ENCODE peak calls at places on chromosomes 1 and 21, in five cellular contexts. One of them, this sample, is unnamed.

GRCh38 chr1:26281971-26282693 is 2.2 kb downstream of the SH3BGRL3 start:
- DNase-seq in pancreas: no peak
- DNase-seq in lower leg skin: no peak
- DNase-seq in AG20443: no peak
- DNase-seq in T-helper 2 cell: no peak
- DNase-seq in this sample: no peak

GRCh38 chr1:8653878-8654277 is 163.6 kb downstream of the RERE start:
- DNase-seq in pancreas: no peak
- DNase-seq in lower leg skin: no peak
- DNase-seq in AG20443: no peak
- DNase-seq in T-helper 2 cell: no peak
- DNase-seq in this sample: no peak

GRCh38 chr21:32457360-32457840 is 44.9 kb downstream of the EVA1C start:
- DNase-seq in pancreas: peak
- DNase-seq in lower leg skin: no peak
- DNase-seq in AG20443: peak
- DNase-seq in T-helper 2 cell: no peak
- DNase-seq in this sample: peak

GRCh38 chr1:208065862-208066261 is 154.9 kb upstream of the CD34 start:
- DNase-seq in pancreas: no peak
- DNase-seq in lower leg skin: no peak
- DNase-seq in AG20443: no peak
- DNase-seq in T-helper 2 cell: peak
- DNase-seq in this sample: no peak

GRCh38 chr1:10966233-10966632 is 46.2 kb upstream of the TARDBP start:
- DNase-seq in pancreas: no peak
- DNase-seq in lower leg skin: no peak
- DNase-seq in AG20443: no peak
- DNase-seq in T-helper 2 cell: no peak
- DNase-seq in this sample: no peak

GRCh38 chr1:34266127-34266951 is 89.6 kb downstream of the C1orf94 start:
- DNase-seq in pancreas: no peak
- DNase-seq in lower leg skin: no peak
- DNase-seq in AG20443: no peak
- DNase-seq in T-helper 2 cell: no peak
- DNase-seq in this sample: no peak

GRCh38 chr21:44593598-44594405 is 1.5 kb upstream of the KRTAP10-6 start:
- DNase-seq in pancreas: no peak
- DNase-seq in lower leg skin: no peak
- DNase-seq in AG20443: no peak
- DNase-seq in T-helper 2 cell: no peak
- DNase-seq in this sample: no peak

GRCh38 chr1:7225711-7226505 is 440.7 kb downstream of the CAMTA1 start:
- DNase-seq in pancreas: no peak
- DNase-seq in lower leg skin: peak
- DNase-seq in AG20443: no peak
- DNase-seq in T-helper 2 cell: no peak
- DNase-seq in this sample: no peak

GRCh38 chr21:38303300-38303699 is 46.5 kb downstream of the KCNJ15 start:
- DNase-seq in pancreas: no peak
- DNase-seq in lower leg skin: peak
- DNase-seq in AG20443: peak
- DNase-seq in T-helper 2 cell: no peak
- DNase-seq in this sample: no peak

GRCh38 chr1:145979746-145980435 is 15.4 kb downstream of the POLR3GL start:
- DNase-seq in pancreas: no peak
- DNase-seq in lower leg skin: no peak
- DNase-seq in AG20443: no peak
- DNase-seq in T-helper 2 cell: peak
- DNase-seq in this sample: peak

GRCh38 chr21:45365608-45366241 is 39.2 kb upstream of the COL18A1 start:
- DNase-seq in pancreas: no peak
- DNase-seq in lower leg skin: no peak
- DNase-seq in AG20443: no peak
- DNase-seq in T-helper 2 cell: no peak
- DNase-seq in this sample: no peak

GRCh38 chr1:187893471-187893870 is 1064.7 kb downstream of the PLA2G4A start:
- DNase-seq in pancreas: no peak
- DNase-seq in lower leg skin: no peak
- DNase-seq in AG20443: no peak
- DNase-seq in T-helper 2 cell: no peak
- DNase-seq in this sample: no peak

GRCh38 chr1:61081637-61082335 is 575 bp upstream of the NFIA start:
- DNase-seq in pancreas: peak
- DNase-seq in lower leg skin: peak
- DNase-seq in AG20443: peak
- DNase-seq in T-helper 2 cell: peak
- DNase-seq in this sample: peak

GRCh38 chr1:9447215-9447960 is 91.9 kb upstream of the SLC25A33 start:
- DNase-seq in pancreas: no peak
- DNase-seq in lower leg skin: no peak
- DNase-seq in AG20443: no peak
- DNase-seq in T-helper 2 cell: no peak
- DNase-seq in this sample: no peak

GRCh38 chr1:10272274-10272673 is 61.9 kb downstream of the KIF1B start:
- DNase-seq in pancreas: no peak
- DNase-seq in lower leg skin: no peak
- DNase-seq in AG20443: no peak
- DNase-seq in T-helper 2 cell: no peak
- DNase-seq in this sample: no peak

GRCh38 chr1:234975122-234975940 is 153.3 kb downstream of the TOMM20 start:
- DNase-seq in pancreas: peak
- DNase-seq in lower leg skin: no peak
- DNase-seq in AG20443: peak
- DNase-seq in T-helper 2 cell: peak
- DNase-seq in this sample: no peak

GRCh38 chr1:232571523-232571922 is 58.4 kb downstream of the SIPA1L2 start:
- DNase-seq in pancreas: no peak
- DNase-seq in lower leg skin: no peak
- DNase-seq in AG20443: no peak
- DNase-seq in T-helper 2 cell: no peak
- DNase-seq in this sample: no peak

This sample was measured in stomach.